ENCODE peak calls at places on chromosomes 4 and X, in six cellular contexts. W, E, U, F, X and M are unnamed samples.

GRCh38 chr4:7808752-7809151 is 130.9 kb downstream of the AFAP1 start:
- DNase-seq in W (peak; percentile 70), F (no peak), U (no peak), E (peak; percentile 51), X (no peak), M (peak; percentile 15)

GRCh38 chr4:182716207-182716606 is 201.0 kb downstream of the DCTD start:
- DNase-seq in U (no peak), E (no peak), W (no peak), X (no peak), F (peak; percentile 62), M (no peak)

GRCh38 chr4:37014584-37014983 is 230.0 kb upstream of the NWD2 start:
- DNase-seq in W (no peak), E (no peak), U (no peak), F (no peak), X (no peak), M (no peak)

GRCh38 chr4:57110635-57111546 is 706 bp upstream of the IGFBP7 start:
- DNase-seq in U (peak; percentile 17), X (no peak), E (no peak), F (peak; percentile 78), W (peak; percentile 64), M (peak; percentile 23)

GRCh38 chr4:76074468-76074867 is at the start of gene ART3:
- DNase-seq in X (no peak), W (no peak), U (no peak), F (no peak), E (no peak), M (no peak)

GRCh38 chrX:106208154-106208553 is 40.0 kb downstream of the PWWP3B start:
- DNase-seq in E (no peak), X (no peak), U (no peak), W (no peak), F (no peak), M (no peak)

GRCh38 chr4:151207186-151207585 is 69.8 kb upstream of the PRSS48 start:
- DNase-seq in W (no peak), E (no peak), U (no peak), X (no peak), F (no peak), M (no peak)

GRCh38 chrX:15436220-15436619 is 52.0 kb upstream of the VEGFD start:
- DNase-seq in U (no peak), E (no peak), X (no peak), W (no peak), F (no peak), M (no peak)

GRCh38 chrX:82127228-82128123 is 925.6 kb downstream of the SH3BGRL start:
- DNase-seq in U (no peak), E (no peak), W (no peak), F (no peak), X (no peak), M (no peak)

GRCh38 chrX:49110417-49110816 is 13.1 kb downstream of the GPKOW start:
- DNase-seq in U (no peak), E (no peak), F (no peak), W (no peak), X (no peak), M (no peak)

GRCh38 chr4:151198748-151199147 is 78.2 kb upstream of the PRSS48 start:
- DNase-seq in U (no peak), X (no peak), E (no peak), F (no peak), W (no peak), M (no peak)

GRCh38 chr4:7518871-7519637 is 84.3 kb upstream of the PSAPL1 start:
- DNase-seq in X (no peak), W (no peak), U (no peak), E (no peak), F (no peak), M (no peak)

GRCh38 chr4:52728877-52729276 is 22.3 kb downstream of the ERVMER34-1 start:
- DNase-seq in U (no peak), F (no peak), E (no peak), X (no peak), W (no peak), M (no peak)

GRCh38 chrX:71912156-71912555 is 1.5 kb downstream of the NHSL2 start:
- DNase-seq in E (no peak), U (no peak), F (peak; percentile 59), X (no peak), W (no peak), M (no peak)

GRCh38 chrX:63784902-63785692 is at the start of gene ARHGEF9:
- DNase-seq in W (no peak), E (no peak), F (peak; percentile 81), X (no peak), U (peak; percentile 16), M (peak; percentile 1)

GRCh38 chr4:127141857-127142256 is 490.9 kb upstream of the INTU start:
- DNase-seq in X (no peak), W (peak; percentile 6), F (no peak), U (no peak), E (no peak), M (peak; percentile 45)

GRCh38 chr4:39083164-39083563 is 21.1 kb downstream of the KLHL5 start:
- DNase-seq in W (peak; percentile 83), X (no peak), U (no peak), E (no peak), F (no peak), M (no peak)

DNA sequence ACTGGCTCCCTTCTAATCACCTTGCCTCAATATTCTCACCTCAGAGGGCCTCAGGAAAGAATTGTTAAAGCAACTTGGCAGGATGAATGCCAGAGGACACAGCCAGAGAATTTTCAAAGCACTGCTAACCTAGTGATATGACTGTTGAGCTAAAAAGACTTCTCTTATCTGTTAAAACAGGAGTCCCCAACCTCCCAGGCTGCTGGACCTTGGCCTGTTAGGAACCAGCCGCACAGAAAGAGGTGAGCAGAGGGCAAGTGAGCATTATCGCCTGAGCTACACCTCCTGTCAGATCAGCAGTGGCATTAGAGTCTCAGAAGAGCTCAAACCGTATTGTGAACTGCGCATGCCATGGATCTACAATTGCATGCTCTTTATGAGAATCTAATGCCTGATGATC is 1.7 kb upstream of the KCNE5 start:
- DNase-seq in E (no peak), W (no peak), F (no peak), X (no peak), U (no peak), M (no peak)
- H3K27me3 ChIP-seq in E (no peaks in the 10 kb centered on the region), W (no peaks in the 10 kb centered on the region), F (no peaks in the 10 kb centered on the region), X (no peaks in the 10 kb centered on the region), U (no peaks in the 10 kb centered on the region), M (no peaks in the 10 kb centered on the region)

DNA sequence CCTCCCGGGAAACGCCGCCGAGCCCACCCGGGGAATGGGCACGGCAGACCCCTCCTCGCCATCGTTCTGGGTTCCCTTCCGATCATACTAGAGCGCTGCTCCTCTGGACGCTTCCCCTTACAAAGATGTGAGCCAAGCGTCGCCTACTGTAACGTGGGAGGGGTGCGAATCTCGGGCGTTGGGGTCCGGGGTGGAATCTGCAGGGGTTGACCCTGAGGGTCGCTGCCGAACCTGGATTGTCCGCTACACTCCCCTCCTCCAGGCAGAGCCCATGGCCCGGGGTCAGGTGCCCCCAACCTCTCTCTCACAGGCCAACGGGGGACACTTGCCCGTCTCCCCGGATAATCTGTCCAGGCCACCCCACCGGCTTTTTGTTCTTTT is 13.8 kb downstream of the BCOR start:
- DNase-seq in X (no peak), F (no peak), E (no peak), U (no peak), W (no peak), M (no peak)
- H3K27me3 ChIP-seq in X (no peaks in the 10 kb centered on the region), F (no peaks in the 10 kb centered on the region), E (no peaks in the 10 kb centered on the region), U (no peaks in the 10 kb centered on the region), W (peaks cover 7% of the 10 kb centered on the region), M (no peaks in the 10 kb centered on the region)

DNA sequence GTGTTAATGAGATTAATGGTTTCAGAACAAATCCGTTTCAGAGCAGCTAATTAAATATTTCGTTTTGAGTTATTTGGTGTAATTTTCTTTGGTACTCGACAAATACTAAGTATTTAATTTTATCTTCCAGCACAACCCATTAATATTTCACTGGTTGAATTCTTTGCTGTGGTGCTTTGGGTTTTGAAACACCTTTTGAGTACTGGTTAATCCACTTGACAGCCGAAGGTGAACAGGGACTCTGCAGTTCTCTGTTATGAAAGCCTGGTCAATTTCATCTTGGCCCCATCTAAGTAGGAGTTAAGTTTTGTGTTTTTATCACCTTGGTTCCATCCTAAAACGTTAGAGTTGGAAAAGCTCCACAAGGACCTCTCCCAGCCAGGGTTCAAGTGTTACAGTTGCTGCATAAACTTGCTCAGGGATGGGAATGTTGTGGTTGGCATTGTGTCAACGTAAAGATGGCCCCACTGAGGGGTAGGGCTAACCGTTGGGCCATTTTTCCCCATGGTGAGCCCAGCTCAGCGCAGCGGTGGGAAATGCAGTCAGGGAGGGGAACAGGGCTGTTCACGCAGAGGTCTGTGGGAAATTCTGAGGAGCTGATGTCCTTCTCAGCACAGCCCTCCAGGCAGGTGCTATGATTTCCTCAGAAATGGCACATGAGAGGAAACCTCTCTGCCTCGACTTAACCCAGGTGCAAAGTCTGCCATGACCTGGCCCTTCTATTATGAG is 188.6 kb downstream of the STIM2 start:
- DNase-seq in U (no peak), W (no peak), E (no peak), F (peak; percentile 34), X (no peak), M (no peak)
- H3K27me3 ChIP-seq in U (no peaks in the 10 kb centered on the region), W (no peaks in the 10 kb centered on the region), E (peaks cover 29% of the 10 kb centered on the region), F (peaks cover 23% of the 10 kb centered on the region), X (peaks cover 11% of the 10 kb centered on the region), M (no peaks in the 10 kb centered on the region)

DNA sequence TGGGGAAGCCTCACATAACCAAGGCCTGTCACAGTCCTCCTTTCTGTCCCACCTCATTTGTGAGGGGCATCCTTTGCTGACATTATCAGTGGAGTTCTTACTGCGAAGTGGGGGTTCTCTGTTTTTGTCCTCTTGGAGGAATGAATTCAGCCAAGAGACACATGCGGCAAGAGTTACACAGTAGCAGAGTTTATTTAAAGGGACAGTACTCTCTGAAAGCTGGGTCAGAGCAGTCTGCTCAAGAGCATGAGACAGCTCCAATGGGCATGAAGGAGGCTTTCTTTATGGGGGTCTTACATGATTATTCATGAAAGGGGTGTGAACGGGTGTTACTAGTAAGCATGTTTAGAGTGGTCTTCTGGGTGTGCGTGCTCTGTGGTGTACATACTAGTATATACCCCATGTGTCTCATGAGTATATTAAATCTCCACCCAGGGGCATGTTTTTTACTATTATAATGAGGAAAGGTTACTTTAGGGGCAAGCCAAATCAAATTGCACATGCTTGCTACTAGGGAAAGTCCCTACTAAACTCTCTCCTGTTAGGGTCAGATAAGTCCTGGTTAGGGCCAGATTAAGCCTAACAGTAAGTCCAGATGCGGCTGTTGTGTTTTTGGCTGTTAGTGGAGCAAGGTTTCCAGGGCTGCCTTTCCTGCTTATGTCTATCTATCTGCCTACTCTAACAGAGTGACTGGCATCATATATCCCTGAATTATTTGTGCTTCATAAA is 19.8 kb upstream of the LGI2 start:
- DNase-seq in X (no peak), W (no peak), U (no peak), E (no peak), F (no peak), M (no peak)
- H3K27me3 ChIP-seq in X (peaks cover 9% of the 10 kb centered on the region), W (peaks cover 6% of the 10 kb centered on the region), U (no peaks in the 10 kb centered on the region), E (peaks cover 3% of the 10 kb centered on the region), F (no peaks in the 10 kb centered on the region), M (no peaks in the 10 kb centered on the region)

GRCh38 chrX:638482-639131 is 8.0 kb downstream of the SHOX start:
- DNase-seq in E (no peak), X (no peak), W (no peak), F (peak; percentile 72), U (no peak), M (no peak)
- H3K27me3 ChIP-seq in E (no peaks in the 10 kb centered on the region), X (no peaks in the 10 kb centered on the region), W (peaks cover 30% of the 10 kb centered on the region), F (peaks cover 95% of the 10 kb centered on the region), U (no peaks in the 10 kb centered on the region), M (peaks cover 2% of the 10 kb centered on the region)

GRCh38 chrX:150370589-150371312 is 7.6 kb downstream of the MAMLD1 start:
- DNase-seq in U (no peak), X (no peak), E (no peak), F (no peak), W (no peak), M (no peak)
- H3K27me3 ChIP-seq in U (no peaks in the 10 kb centered on the region), X (no peaks in the 10 kb centered on the region), E (no peaks in the 10 kb centered on the region), F (peaks cover 7% of the 10 kb centered on the region), W (no peaks in the 10 kb centered on the region), M (no peaks in the 10 kb centered on the region)